ENCODE peak calls at places on chromosomes 4 and X, in eight cellular contexts. A is thoracic aorta; J is activated naive CD8-positive, alpha-beta T cell treated with anti-CD3 and anti-CD28 coated beads, Interleukin-2, amount 10 ng/mL, durations not matched to agents 7 days and 5 days; Q is stimulated activated CD8-positive, alpha-beta memory T cell treated with anti-CD3 and anti-CD28 coated beads, Interleukin-15, amount 100 ng/mL, for 1 hour; U is nephron progenitor cell; I is stimulated activated naive B cell treated with anti-CD40 and anti-IgM and Interleukin-4, amounts not matched to agents 10 μg/mL and 1 μg/mL and 100 μg/mL, for 72 hours; T is CD8-positive, alpha-beta T cell; F is activated T-helper 2 cell treated with anti-CD3 and anti-CD28 coated beads, Interferon-gamma antibody, Interleukin-2, Interleukin-4, amounts not matched to agents 10 μg/mL and 5 μg/mL and 100 μg/mL, durations not matched to agents 14 hours and 24 hours and 36 hours. B is an unnamed sample.

GRCh38 chrX:150361777-150362351 is 1.3 kb upstream of the MAMLD1 start:
- DNase-seq in A (no peak), J (peak), Q (no peak), U (peak), I (no peak), T (peak), F (no peak), B (no peak)

GRCh38 chr4:62225972-62226371 is 1025.8 kb downstream of the ADGRL3 start:
- DNase-seq in A (no peak), J (no peak), Q (no peak), U (no peak), I (no peak), T (no peak), F (no peak), B (no peak)

GRCh38 chr4:154565704-154566103 is 2.9 kb downstream of the FGB start:
- DNase-seq in A (no peak), J (no peak), Q (no peak), U (no peak), I (no peak), T (no peak), F (no peak), B (no peak)

GRCh38 chr4:125704726-125705125 is 390.0 kb downstream of the FAT4 start:
- DNase-seq in A (no peak), J (no peak), Q (no peak), U (no peak), I (no peak), T (no peak), F (no peak), B (no peak)

GRCh38 chr4:109947457-109947856 is 34.8 kb downstream of the EGF start:
- DNase-seq in A (no peak), J (no peak), Q (no peak), U (no peak), I (no peak), T (no peak), F (no peak), B (no peak)

GRCh38 chrX:71315917-71316316 is 14.4 kb downstream of the ITGB1BP2 start:
- DNase-seq in A (no peak), J (no peak), Q (no peak), U (no peak), I (no peak), T (no peak), F (no peak), B (no peak)

GRCh38 chr4:141571368-141571767 is 65.0 kb upstream of the IL15 start:
- DNase-seq in A (no peak), J (no peak), Q (no peak), U (no peak), I (no peak), T (no peak), F (no peak), B (no peak)

GRCh38 chr4:66736593-66736992 is 808.7 kb downstream of the CENPC start:
- DNase-seq in A (no peak), J (no peak), Q (no peak), U (no peak), I (no peak), T (no peak), F (no peak), B (no peak)

GRCh38 chrX:143570747-143571146 is 53.5 kb upstream of the SPANXN3 start:
- DNase-seq in A (no peak), J (no peak), Q (no peak), U (no peak), I (no peak), T (no peak), F (no peak), B (no peak)

GRCh38 chr4:186537843-186538521 is 17.4 kb downstream of the MTNR1A start:
- DNase-seq in A (no peak), J (no peak), Q (no peak), U (no peak), I (no peak), T (no peak), F (no peak), B (no peak)

GRCh38 chr4:6568689-6569332 is 6.2 kb upstream of the MAN2B2 start:
- DNase-seq in A (no peak), J (no peak), Q (no peak), U (no peak), I (no peak), T (no peak), F (no peak), B (no peak)

GRCh38 chr4:42282081-42282901 is 115.0 kb upstream of the SHISA3 start:
- DNase-seq in A (no peak), J (no peak), Q (no peak), U (peak), I (peak), T (no peak), F (peak), B (peak)

GRCh38 chrX:72023071-72023470 is 108.6 kb downstream of the RTL5 start:
- DNase-seq in A (no peak), J (no peak), Q (no peak), U (no peak), I (no peak), T (no peak), F (no peak), B (no peak)

GRCh38 chrX:80876877-80877276 is 67.2 kb upstream of the BRWD3 start:
- DNase-seq in A (no peak), J (no peak), Q (no peak), U (no peak), I (no peak), T (no peak), F (no peak), B (no peak)

GRCh38 chr4:62256469-62256868 is 1056.3 kb downstream of the ADGRL3 start:
- DNase-seq in A (no peak), J (no peak), Q (no peak), U (no peak), I (no peak), T (no peak), F (no peak), B (no peak)

GRCh38 chr4:8891255-8891645 is 19.6 kb upstream of the HMX1 start:
- DNase-seq in A (no peak), J (no peak), Q (no peak), U (no peak), I (no peak), T (no peak), F (no peak), B (no peak)

GRCh38 chr4:152464030-152464823 is 71.7 kb downstream of the FBXW7 start:
- DNase-seq in A (no peak), J (no peak), Q (no peak), U (no peak), I (no peak), T (no peak), F (no peak), B (no peak)

GRCh38 chr4:54539500-54540029 is 118.2 kb upstream of the KIT start:
- DNase-seq in A (peak), J (no peak), Q (no peak), U (peak), I (no peak), T (no peak), F (no peak), B (peak)

GRCh38 chr4:134567461-134567860 is 365.9 kb upstream of the PABPC4L start:
- DNase-seq in A (no peak), J (no peak), Q (no peak), U (no peak), I (no peak), T (no peak), F (no peak), B (no peak)

GRCh38 chrX:30733852-30734660 is 80.8 kb downstream of the GK start:
- DNase-seq in A (no peak), J (no peak), Q (no peak), U (no peak), I (no peak), T (no peak), F (no peak), B (no peak)

GRCh38 chr4:3010577-3010976 is 47.2 kb downstream of the GRK4 start:
- DNase-seq in A (no peak), J (no peak), Q (no peak), U (no peak), I (no peak), T (no peak), F (no peak), B (no peak)

GRCh38 chr4:55184600-55185523 is 59.5 kb upstream of the KDR start:
- DNase-seq in A (no peak), J (no peak), Q (no peak), U (no peak), I (no peak), T (no peak), F (no peak), B (peak)

GRCh38 chr4:40484346-40484745 is 145.3 kb downstream of the RBM47 start:
- DNase-seq in A (no peak), J (no peak), Q (no peak), U (no peak), I (no peak), T (no peak), F (no peak), B (no peak)

GRCh38 chrX:119982145-119982544 is 38.6 kb upstream of the NKAP start:
- DNase-seq in A (no peak), J (no peak), Q (no peak), U (no peak), I (no peak), T (no peak), F (no peak), B (no peak)

GRCh38 chrX:10579753-10580060 is 40.7 kb downstream of the MID1 start:
- DNase-seq in A (no peak), J (no peak), Q (no peak), U (no peak), I (no peak), T (no peak), F (no peak), B (no peak)

GRCh38 chr4:28536124-28536523 is 1675.5 kb downstream of the STIM2 start:
- DNase-seq in A (no peak), J (no peak), Q (no peak), U (no peak), I (no peak), T (no peak), F (no peak), B (no peak)

GRCh38 chr4:64756016-64756415 is 346.8 kb upstream of the TECRL start:
- DNase-seq in A (no peak), J (no peak), Q (no peak), U (no peak), I (no peak), T (no peak), F (no peak), B (no peak)

GRCh38 chrX:1212532-1212931 is at the start of gene CRLF2:
- DNase-seq in A (no peak), J (peak), Q (no peak), U (no peak), I (peak), T (peak), F (peak), B (no peak)

GRCh38 chrX:80808160-80808735 is 1.4 kb downstream of the BRWD3 start:
- DNase-seq in A (peak), J (peak), Q (peak), U (peak), I (peak), T (peak), F (peak), B (no peak)

GRCh38 chr4:8181844-8182243 is 17.2 kb upstream of the SH3TC1 start:
- DNase-seq in A (no peak), J (no peak), Q (no peak), U (no peak), I (no peak), T (no peak), F (no peak), B (no peak)

GRCh38 chr4:122508083-122508482 is 51.6 kb upstream of the IL2 start:
- DNase-seq in A (no peak), J (no peak), Q (no peak), U (no peak), I (no peak), T (no peak), F (no peak), B (no peak)

GRCh38 chr4:74623041-74623440 is 171.3 kb downstream of the BTC start:
- DNase-seq in A (no peak), J (no peak), Q (no peak), U (peak), I (no peak), T (no peak), F (no peak), B (peak)

GRCh38 chr4:8769645-8770517 is 101.8 kb downstream of the HMX1 start:
- DNase-seq in A (no peak), J (no peak), Q (no peak), U (no peak), I (no peak), T (no peak), F (no peak), B (no peak)

GRCh38 chr4:143270266-143270838 is 66.3 kb upstream of the GAB1 start:
- DNase-seq in A (no peak), J (no peak), Q (no peak), U (no peak), I (no peak), T (no peak), F (no peak), B (no peak)

GRCh38 chrX:45434231-45434630 is 233.6 kb upstream of the DIPK2B start:
- DNase-seq in A (no peak), J (no peak), Q (no peak), U (no peak), I (no peak), T (no peak), F (no peak), B (no peak)

GRCh38 chr4:37648084-37648817 is 37.9 kb downstream of the RELL1 start:
- DNase-seq in A (no peak), J (no peak), Q (no peak), U (peak), I (no peak), T (no peak), F (no peak), B (no peak)

B was measured in D341Med.